ENCODE peak calls at places on chromosomes 5 and 9, in ten cellular contexts. K is DMS153; D is stimulated activated CD8-positive, alpha-beta memory T cell treated with anti-CD3 and anti-CD28 coated beads, Interleukin-7, amount 100 ng/mL, for 1 hour; Q is suprapubic skin; B is cardiac septum; L is iris pigment epithelial cell; E is activated naive CD4-positive, alpha-beta T cell treated with anti-CD3 and anti-CD28 coated beads, Interleukin-2, amount 10 ng/mL, durations not matched to agents 7 days and 5 days; J is left ventricle myocardium inferior; C is ecto neural progenitor cell; V is aorta. F is an unnamed sample.

GRCh38 chr9:71929223-71929622 is 17.8 kb downstream of the C9orf85 start:
- DNase-seq in K (no peak), D (no peak), Q (no peak), B (no peak), L (peak), E (no peak), J (no peak), C (no peak), V (no peak), F (no peak)

GRCh38 chr5:95822038-95822407 is 503 bp downstream of the GLRX start:
- DNase-seq in K (peak), D (no peak), Q (no peak), B (peak), L (peak), E (peak), J (peak), C (peak), V (peak), F (peak)

GRCh38 chr9:138053996-138054752 is 176.6 kb downstream of the CACNA1B start:
- DNase-seq in K (no peak), D (no peak), Q (peak), B (peak), L (no peak), E (no peak), J (no peak), C (peak), V (peak), F (no peak)

GRCh38 chr9:89481161-89481915 is 16.6 kb downstream of the SEMA4D start:
- DNase-seq in K (no peak), D (no peak), Q (peak), B (no peak), L (no peak), E (peak), J (no peak), C (no peak), V (no peak), F (no peak)

GRCh38 chr9:130780415-130780814 is 54.6 kb upstream of the ABL1 start:
- DNase-seq in K (no peak), D (no peak), Q (no peak), B (no peak), L (no peak), E (no peak), J (no peak), C (no peak), V (no peak), F (no peak)

GRCh38 chr9:130498918-130499698 is 54.3 kb downstream of the ASS1 start:
- DNase-seq in K (no peak), D (no peak), Q (no peak), B (no peak), L (no peak), E (no peak), J (no peak), C (no peak), V (no peak), F (no peak)

GRCh38 chr9:81564632-81565031 is 124.7 kb downstream of the TLE1 start:
- DNase-seq in K (no peak), D (no peak), Q (no peak), B (no peak), L (no peak), E (no peak), J (no peak), C (no peak), V (no peak), F (no peak)

GRCh38 chr5:103472820-103473219 is 89.8 kb downstream of the NUDT12 start:
- DNase-seq in K (no peak), D (no peak), Q (no peak), B (no peak), L (peak), E (no peak), J (no peak), C (no peak), V (no peak), F (no peak)

GRCh38 chr5:141223112-141223783 is at the start of gene PCDHB14:
- DNase-seq in K (peak), D (no peak), Q (no peak), B (no peak), L (peak), E (no peak), J (no peak), C (no peak), V (no peak), F (no peak)

F was measured in tibial artery.